ENCODE peak calls at places on chromosomes 13 and 19, in six cellular contexts. A, C, Q, B, V and D are unnamed samples.
A peak's percentile ranks its signal among the peaks of the same experiment; 100 is the strongest.

GRCh38 chr13:100512422-100512821 is 76.2 kb downstream of the GGACT start:
- DNase-seq in V (no peak), Q (no peak), C (no peak), B (no peak), A (no peak), D (no peak)

GRCh38 chr19:40594657-40595077 is 6.5 kb upstream of the LTBP4 start:
- DNase-seq in A (no peak), C (no peak), Q (no peak), B (no peak), V (no peak), D (no peak)

GRCh38 chr13:111958612-111959395 is 108.1 kb upstream of the SOX1 start:
- DNase-seq in V (peak; percentile 14), C (no peak), Q (peak; percentile 1), B (no peak), A (no peak), D (peak; percentile 33)

GRCh38 chr19:29326351-29326750 is 113.4 kb upstream of the UQCRFS1 start:
- DNase-seq in B (no peak), C (no peak), A (no peak), V (peak; percentile 14), Q (no peak), D (no peak)

GRCh38 chr19:16886305-16886880 is 2.4 kb upstream of the F2RL3 start:
- DNase-seq in B (no peak), V (no peak), C (no peak), A (peak; percentile 80), Q (no peak), D (no peak)

GRCh38 chr13:20128459-20128927 is 32.4 kb downstream of the GJA3 start:
- DNase-seq in Q (no peak), A (no peak), B (no peak), V (peak; percentile 68), C (no peak), D (no peak)

GRCh38 chr19:801030-801860 is 4.0 kb downstream of the PTBP1 start:
- DNase-seq in V (peak; percentile 88), B (no peak), Q (no peak), A (peak; percentile 55), C (peak; percentile 30), D (no peak)

GRCh38 chr19:35247526-35248309 is 1.1 kb upstream of the LSR start:
- DNase-seq in C (no peak), V (no peak), A (no peak), Q (peak; percentile 69), B (peak; percentile 66), D (no peak)

GRCh38 chr19:16013851-16014840 is 62.1 kb upstream of the TPM4 start:
- DNase-seq in C (no peak), V (no peak), Q (no peak), B (no peak), A (no peak), D (peak; percentile 67)

GRCh38 chr13:114078501-114079451 is 53.6 kb downstream of the RASA3 start:
- DNase-seq in B (no peak), Q (peak; percentile 16), C (no peak), V (no peak), A (peak; percentile 89), D (peak; percentile 94)

GRCh38 chr13:34128661-34129060 is 310.7 kb downstream of the RFC3 start:
- DNase-seq in V (no peak), C (no peak), B (no peak), Q (no peak), A (no peak), D (no peak)

GRCh38 chr13:96525715-96526114 is 435.8 kb downstream of the HS6ST3 start:
- DNase-seq in V (no peak), A (no peak), B (no peak), Q (no peak), C (no peak), D (no peak)

GRCh38 chr19:28436320-28436719 is 776.6 kb downstream of the UQCRFS1 start:
- DNase-seq in Q (no peak), B (no peak), C (no peak), A (no peak), V (peak; percentile 11), D (no peak)

GRCh38 chr13:108342369-108343289 is 73.1 kb downstream of the TNFSF13B start:
- DNase-seq in V (no peak), C (no peak), A (peak; percentile 52), B (no peak), Q (no peak), D (no peak)

GRCh38 chr13:74134226-74134776 is at the start of gene KLF12:
- DNase-seq in C (peak; percentile 61), Q (peak; percentile 73), B (peak; percentile 81), A (peak; percentile 94), V (peak; percentile 92), D (peak; percentile 95)

GRCh38 chr19:10612515-10613119 is 12.7 kb upstream of the SLC44A2 start:
- DNase-seq in C (peak; percentile 24), A (peak; percentile 79), B (no peak), Q (no peak), V (peak; percentile 92), D (no peak)

GRCh38 chr19:52248256-52248655 is 21.1 kb upstream of the ZNF766 start:
- DNase-seq in V (no peak), B (peak; percentile 36), A (peak; percentile 46), Q (no peak), C (no peak), D (no peak)

GRCh38 chr19:13100031-13100588 is 2.5 kb downstream of the LYL1 start:
- DNase-seq in B (no peak), A (no peak), C (no peak), V (no peak), Q (no peak), D (no peak)

GRCh38 chr19:46955114-46955812 is 64.4 kb upstream of the NPAS1 start:
- DNase-seq in Q (no peak), V (no peak), B (no peak), C (no peak), A (peak; percentile 57), D (no peak)

GRCh38 chr13:49759503-49759902 is 33.0 kb downstream of the KPNA3 start:
- DNase-seq in C (no peak), A (no peak), B (no peak), V (no peak), Q (no peak), D (no peak)

DNA sequence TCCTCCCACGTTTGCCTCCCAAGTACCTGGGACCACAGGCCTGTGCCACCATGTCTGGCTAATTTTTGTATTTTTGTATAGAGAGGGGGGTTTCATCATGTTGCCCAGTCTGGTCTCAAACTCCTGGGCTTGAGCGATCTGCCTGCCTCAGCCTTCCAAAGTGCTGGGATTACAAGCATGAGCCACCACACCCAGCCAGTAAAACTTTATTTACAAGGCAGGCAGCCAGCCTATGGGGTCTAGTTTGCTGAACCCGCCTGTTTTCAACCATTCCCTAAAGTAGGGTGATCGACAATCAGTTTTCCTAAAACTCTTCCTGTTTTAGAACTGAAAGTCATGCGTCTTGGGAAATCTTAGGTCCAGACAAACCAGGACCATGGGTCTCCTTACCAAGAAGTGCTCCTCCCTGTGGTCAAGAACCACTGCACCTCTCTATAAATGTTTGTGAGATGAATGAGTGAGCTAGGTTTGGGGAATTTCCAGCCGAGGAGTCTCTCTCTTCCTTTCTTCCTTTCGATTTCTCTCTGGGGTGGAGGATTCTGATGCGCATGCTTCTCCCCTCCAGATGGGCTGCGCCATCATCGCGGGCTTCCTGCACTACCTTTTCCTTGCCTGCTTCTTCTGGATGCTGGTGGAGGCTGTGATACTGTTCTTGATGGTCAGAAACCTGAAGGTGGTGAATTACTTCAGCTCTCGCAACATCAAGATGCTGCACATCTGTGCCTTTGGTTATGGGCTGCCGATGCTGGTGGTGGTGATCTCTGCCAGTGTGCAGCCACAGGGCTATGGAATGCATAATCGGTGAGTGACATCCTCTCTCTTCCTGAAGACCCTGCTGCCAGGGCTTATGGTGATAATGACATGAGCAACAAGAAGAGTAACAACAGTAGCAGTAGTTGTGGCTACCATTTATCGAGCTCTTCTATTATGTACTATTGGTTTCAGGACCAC is 38.7 kb downstream of the ADGRE1 start:
- DNase-seq in C (no peak), A (no peak), B (no peak), Q (no peak), V (no peak), D (no peak)
- TF ChIP-seq CTCF in C (no peak), A (no peak), B (no peak), Q (no peak), V (no peak), D (no peak)

GRCh38 chr13:40993119-40993518 is 26.0 kb downstream of the ELF1 start:
- DNase-seq in Q (no peak), V (no peak), A (peak; percentile 21), C (no peak), B (peak; percentile 21), D (no peak)

GRCh38 chr13:40994581-40995230 is 24.4 kb downstream of the ELF1 start:
- DNase-seq in B (no peak), A (no peak), V (no peak), C (no peak), Q (no peak), D (no peak)

GRCh38 chr13:40995997-40996396 is 23.1 kb downstream of the ELF1 start:
- DNase-seq in V (no peak), C (no peak), A (no peak), Q (no peak), B (no peak), D (no peak)

GRCh38 chr13:40992678-40993077 is 26.4 kb downstream of the ELF1 start:
- DNase-seq in B (no peak), V (no peak), Q (no peak), C (no peak), A (peak; percentile 24), D (no peak)

GRCh38 chr13:40993987-40994386 is 25.1 kb downstream of the ELF1 start:
- DNase-seq in A (no peak), V (no peak), B (no peak), C (no peak), Q (no peak), D (no peak)
- TF ChIP-seq CTCF in A (no peak), V (no peak), B (no peak), C (no peak), Q (no peak), D (no peak)

GRCh38 chr13:25727776-25728175 is 324.0 kb downstream of the SHISA2 start:
- DNase-seq in V (no peak), A (no peak), Q (no peak), C (no peak), B (no peak), D (no peak)

GRCh38 chr13:25729201-25729600 is 322.6 kb downstream of the SHISA2 start:
- DNase-seq in V (no peak), B (no peak), C (no peak), A (no peak), Q (no peak), D (no peak)

GRCh38 chr13:25727250-25727649 is 324.6 kb downstream of the SHISA2 start:
- DNase-seq in A (no peak), Q (no peak), V (no peak), C (no peak), B (no peak), D (no peak)

GRCh38 chr13:25722893-25723292 is 328.9 kb downstream of the SHISA2 start:
- DNase-seq in C (no peak), Q (no peak), A (no peak), B (no peak), V (no peak), D (no peak)

GRCh38 chr13:25725104-25725503 is 326.7 kb downstream of the SHISA2 start:
- DNase-seq in A (no peak), V (no peak), Q (no peak), C (no peak), B (no peak), D (no peak)
- TF ChIP-seq CTCF in A (no peak), V (no peak), Q (no peak), C (no peak), B (no peak), D (no peak)

DNA sequence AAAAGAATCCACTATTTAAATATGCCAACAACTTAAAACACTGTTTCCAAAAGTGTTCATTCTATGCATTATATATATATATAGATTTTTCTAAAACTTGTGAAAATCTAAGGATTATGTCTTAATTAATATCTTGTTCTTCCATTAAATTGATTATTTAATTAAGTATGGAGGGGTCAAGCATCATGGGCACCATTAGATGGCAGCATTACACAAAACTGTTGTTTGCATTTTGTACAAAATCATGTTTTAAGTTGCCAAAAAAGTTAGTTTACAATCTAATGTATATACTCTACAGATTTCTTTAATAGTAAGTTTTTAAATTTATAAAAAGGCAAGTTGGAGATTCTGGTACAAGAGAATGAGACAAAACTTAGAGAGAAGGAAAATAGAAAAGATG is 213.2 kb upstream of the EDNRB start:
- DNase-seq in B (no peak), C (no peak), A (peak; percentile 15), V (no peak), Q (no peak), D (no peak)
- TF ChIP-seq CTCF in B (peak; percentile 43), C (no peak), A (peak; percentile 40), V (no peak), Q (no peak), D (peak; percentile 70)